ENCODE peak calls at places on chromosomes 1 and 21, in ten cellular contexts. C is HepG2, I is SK-N-MC, G is transverse colon, Z is K562, X is GM23338, K is Panc1, B is GM12891, S is stomach, F is HCT116. P is an unnamed sample.

GRCh38 chr1:24505816-24506215 is 3.2 kb downstream of the RCAN3 start:
- DNase-seq in G (no peak), Z (no peak), K (no peak), F (no peak), X (no peak), I (no peak), B (no peak), S (no peak), C (no peak), P (no peak)

GRCh38 chr1:78071696-78072095 is 25.9 kb downstream of the GIPC2 start:
- DNase-seq in K (no peak), I (no peak), X (no peak), F (no peak), B (no peak), S (no peak), G (no peak), Z (no peak), C (no peak), P (no peak)

GRCh38 chr1:57142999-57143398 is 177.2 kb upstream of the C8B start:
- DNase-seq in F (no peak), X (no peak), K (no peak), B (no peak), C (no peak), G (no peak), S (no peak), I (no peak), Z (no peak), P (no peak)

GRCh38 chr1:245690153-245690552 is 535.4 kb downstream of the KIF26B start:
- DNase-seq in X (no peak), B (no peak), F (no peak), Z (no peak), G (no peak), K (no peak), S (no peak), C (no peak), I (no peak), P (no peak)

GRCh38 chr21:34020005-34020847 is 53.2 kb upstream of the MRPS6 start:
- DNase-seq in C (peak; percentile 19), F (no peak), X (no peak), S (no peak), I (no peak), K (no peak), Z (no peak), B (no peak), G (no peak), P (no peak)

GRCh38 chr1:186620951-186621350 is 59.3 kb downstream of the PTGS2 start:
- DNase-seq in I (no peak), X (no peak), B (no peak), Z (no peak), K (no peak), C (no peak), F (no peak), S (no peak), G (no peak), P (no peak)

GRCh38 chr1:169364948-169365347 is 2.6 kb downstream of the NME7 start:
- DNase-seq in S (no peak), I (no peak), K (no peak), F (no peak), X (no peak), B (no peak), G (no peak), C (no peak), Z (no peak), P (no peak)

GRCh38 chr21:31543191-31543590 is 116.3 kb upstream of the SOD1 start:
- DNase-seq in C (no peak), I (no peak), S (no peak), Z (no peak), X (no peak), G (no peak), K (no peak), B (no peak), F (no peak), P (no peak)

GRCh38 chr1:166908942-166909341 is 32.9 kb upstream of the TADA1 start:
- DNase-seq in Z (no peak), F (no peak), I (no peak), X (no peak), B (no peak), G (no peak), K (no peak), C (no peak), S (no peak), P (no peak)

GRCh38 chr1:166907051-166907450 is 31.0 kb upstream of the TADA1 start:
- DNase-seq in F (no peak), G (no peak), X (no peak), S (no peak), K (no peak), Z (no peak), C (no peak), B (no peak), I (no peak), P (no peak)

GRCh38 chr1:166905930-166906329 is 29.9 kb upstream of the TADA1 start:
- DNase-seq in G (no peak), Z (no peak), S (no peak), X (no peak), F (no peak), C (no peak), K (no peak), I (no peak), B (no peak), P (peak; percentile 23)

GRCh38 chr1:166906647-166907046 is 30.6 kb upstream of the TADA1 start:
- DNase-seq in I (no peak), K (no peak), C (no peak), B (no peak), F (no peak), S (no peak), X (no peak), G (no peak), Z (no peak), P (no peak)

GRCh38 chr1:166907763-166908162 is 31.7 kb upstream of the TADA1 start:
- DNase-seq in F (no peak), B (no peak), X (no peak), G (no peak), I (no peak), K (no peak), Z (no peak), S (no peak), C (no peak), P (no peak)
- TF ChIP-seq POLR2AphosphoS5 in F (no peak), B (no peak), X (no peak), G (no peak), I (no peak), K (no peak), Z (no peak), S (no peak), C (no peak), P (no peak)

GRCh38 chr21:41479686-41480085 is 28.3 kb downstream of the TMPRSS2 start:
- DNase-seq in G (no peak), F (no peak), Z (no peak), B (no peak), C (no peak), X (peak; percentile 21), S (no peak), I (no peak), K (no peak), P (no peak)

GRCh38 chr21:41478319-41479177 is 29.4 kb downstream of the TMPRSS2 start:
- DNase-seq in Z (no peak), B (no peak), S (no peak), I (no peak), X (peak; percentile 16), F (no peak), K (no peak), C (no peak), G (no peak), P (no peak)

GRCh38 chr21:41475714-41476405 is 32.1 kb downstream of the TMPRSS2 start:
- DNase-seq in F (no peak), K (no peak), C (peak; percentile 36), S (no peak), I (no peak), X (no peak), Z (no peak), B (no peak), G (no peak), P (no peak)

GRCh38 chr21:41480086-41480690 is 27.8 kb downstream of the TMPRSS2 start:
- DNase-seq in Z (no peak), S (peak; percentile 86), B (no peak), I (no peak), K (no peak), F (no peak), X (no peak), G (peak; percentile 67), C (no peak), P (no peak)

DNA sequence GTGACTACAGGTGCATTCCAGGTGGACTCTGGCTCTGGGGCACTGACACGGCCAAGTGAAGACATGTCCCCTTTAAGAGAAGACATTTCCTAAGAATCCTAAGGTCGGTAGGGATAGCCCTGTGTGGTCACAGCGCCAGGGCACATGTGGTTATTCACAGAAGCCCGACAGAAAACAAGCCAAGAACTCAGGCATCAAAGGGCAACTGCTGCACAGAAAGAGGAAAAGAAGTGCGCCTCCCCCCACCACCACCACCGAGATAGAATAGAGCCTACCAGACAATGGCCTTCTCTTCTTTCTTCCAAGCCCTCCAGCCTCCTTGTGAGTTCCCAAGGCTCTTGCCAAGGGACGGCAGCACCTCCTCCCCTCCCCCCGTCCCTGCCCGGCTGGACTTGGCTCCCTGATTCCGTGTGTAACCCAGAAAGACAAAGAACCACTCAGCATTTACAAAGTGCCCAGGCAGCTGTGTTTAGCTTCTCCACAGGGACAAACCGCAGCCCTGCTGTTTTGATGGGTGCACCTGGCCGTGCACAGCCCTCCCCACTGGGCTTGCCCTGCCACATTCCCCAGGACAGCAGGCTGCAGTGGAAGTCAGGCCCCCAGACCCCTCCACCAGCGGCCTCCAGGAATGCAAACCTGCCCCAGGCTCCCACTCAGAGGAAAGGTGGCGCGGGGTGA is 30.2 kb downstream of the TMPRSS2 start:
- DNase-seq in S (peak; percentile 69), F (no peak), C (no peak), Z (no peak), X (peak; percentile 62), B (no peak), G (no peak), K (no peak), I (no peak), P (no peak)
- TF ChIP-seq POLR2AphosphoS5 in S (no peak), F (no peak), C (no peak), Z (no peak), X (no peak), B (no peak), G (no peak), K (no peak), I (no peak), P (no peak)

DNA sequence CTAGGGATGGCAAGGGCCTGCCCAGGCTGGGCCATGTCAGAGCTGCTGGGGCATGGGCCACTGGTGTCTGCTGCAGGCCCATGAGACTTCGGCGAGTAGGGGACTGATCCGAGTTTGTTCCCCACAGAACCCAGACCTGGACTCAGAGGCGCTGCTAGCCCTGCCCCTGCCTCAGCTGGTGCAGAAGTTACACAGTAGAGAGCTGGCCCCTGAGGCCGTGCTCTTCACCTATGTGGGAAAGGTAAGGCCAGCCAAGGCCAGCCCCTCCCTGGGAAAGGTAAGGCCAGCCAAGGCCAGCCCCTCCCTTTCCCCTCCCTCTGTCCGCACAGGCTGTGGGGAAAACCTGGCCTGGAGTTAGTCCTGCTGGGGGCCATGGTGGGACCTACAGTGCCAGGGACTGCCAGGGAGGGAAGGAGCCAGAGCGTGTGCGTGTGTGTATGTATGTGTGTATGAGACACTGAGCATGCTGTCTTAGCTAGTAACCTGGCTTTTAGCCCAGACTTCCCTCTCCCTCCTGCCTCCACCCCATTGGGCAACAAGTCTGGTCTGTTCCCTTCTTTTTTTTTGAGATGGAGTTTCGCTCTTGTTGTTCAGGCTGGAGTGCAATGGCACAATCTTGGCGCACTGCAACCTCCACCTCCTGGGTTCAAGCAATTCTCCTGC is 8.0 kb downstream of the FAAH start:
- DNase-seq in I (no peak), G (peak; percentile 87), B (no peak), X (peak; percentile 89), S (peak; percentile 92), F (peak; percentile 43), C (peak; percentile 40), Z (peak; percentile 83), K (no peak), P (peak; percentile 33)
- TF ChIP-seq POLR2AphosphoS5 in I (no peak), G (peak; percentile 26), B (no peak), X (peak; percentile 19), S (peak; percentile 94), F (no peak), C (no peak), Z (no peak), K (no peak), P (no peak)

DNA sequence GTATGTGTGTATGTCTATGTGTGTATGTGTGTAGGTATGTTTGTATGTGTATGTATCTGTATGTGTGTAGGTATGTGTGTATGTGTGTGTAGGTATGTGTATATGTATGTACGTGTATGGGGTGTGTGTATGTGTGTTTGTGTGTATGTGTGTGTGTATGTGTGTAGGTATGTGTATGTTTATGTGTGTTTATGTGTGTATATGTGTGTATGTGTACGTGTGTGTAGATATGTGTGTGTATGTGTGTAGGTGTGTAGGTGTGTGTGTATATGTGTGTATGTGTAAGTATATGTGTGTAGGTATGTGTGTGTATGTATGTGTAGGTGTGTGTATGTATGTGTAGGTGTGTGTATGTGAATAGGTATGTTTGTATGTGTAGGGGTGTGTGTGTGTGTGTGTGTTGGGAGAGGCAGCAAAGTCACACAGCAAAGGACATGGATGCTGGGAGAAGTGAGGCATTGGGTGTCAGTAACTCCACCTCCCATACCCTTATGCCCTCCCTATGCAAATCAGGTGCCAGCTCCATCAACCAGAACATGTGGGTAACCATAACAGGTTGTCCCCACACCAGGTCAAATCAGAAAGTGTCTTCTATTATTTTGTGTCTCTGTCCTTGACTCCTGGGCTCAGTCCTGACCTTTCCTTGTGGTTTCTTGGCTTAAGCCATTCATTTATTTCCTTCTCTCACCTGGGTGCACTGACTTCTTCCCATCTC is 15.0 kb upstream of the KCNAB2 start:
- DNase-seq in Z (no peak), B (no peak), S (no peak), G (no peak), X (no peak), C (no peak), K (no peak), I (no peak), F (no peak), P (no peak)
- TF ChIP-seq POLR2AphosphoS5 in Z (no peak), B (no peak), S (no peak), G (no peak), X (no peak), C (no peak), K (no peak), I (no peak), F (no peak), P (no peak)